ENCODE peak calls at places on chromosomes 6 and 20, in seven cellular contexts. One of them, this sample, is unnamed.

GRCh38 chr6:53593001-53593488 is 48.1 kb upstream of the GCLC start:
- DNase-seq in cardiac fibroblast: peak; percentile 26
- DNase-seq in upper lobe of right lung: no peak
- DNase-seq in coronary artery: no peak
- DNase-seq in PC-9: no peak
- DNase-seq in fibroblast of pulmonary artery: peak; percentile 43
- DNase-seq in heart left ventricle: no peak
- DNase-seq in this sample: peak; percentile 69

GRCh38 chr6:25248100-25248499 is 31.1 kb upstream of the CARMIL1 start:
- DNase-seq in cardiac fibroblast: no peak
- DNase-seq in upper lobe of right lung: no peak
- DNase-seq in coronary artery: no peak
- DNase-seq in PC-9: no peak
- DNase-seq in fibroblast of pulmonary artery: peak; percentile 42
- DNase-seq in heart left ventricle: no peak
- DNase-seq in this sample: peak; percentile 45

GRCh38 chr6:36742146-36742545 is 44.5 kb downstream of the RAB44 start:
- DNase-seq in cardiac fibroblast: no peak
- DNase-seq in upper lobe of right lung: no peak
- DNase-seq in coronary artery: no peak
- DNase-seq in PC-9: no peak
- DNase-seq in fibroblast of pulmonary artery: no peak
- DNase-seq in heart left ventricle: no peak
- DNase-seq in this sample: no peak

GRCh38 chr20:17650301-17650761 is 31.7 kb downstream of the RRBP1 start:
- DNase-seq in cardiac fibroblast: peak; percentile 16
- DNase-seq in upper lobe of right lung: peak; percentile 65
- DNase-seq in coronary artery: no peak
- DNase-seq in PC-9: no peak
- DNase-seq in fibroblast of pulmonary artery: no peak
- DNase-seq in heart left ventricle: no peak
- DNase-seq in this sample: no peak

GRCh38 chr6:118372413-118372812 is 175.7 kb upstream of the PLN start:
- DNase-seq in cardiac fibroblast: peak; percentile 42
- DNase-seq in upper lobe of right lung: no peak
- DNase-seq in coronary artery: no peak
- DNase-seq in PC-9: no peak
- DNase-seq in fibroblast of pulmonary artery: peak; percentile 16
- DNase-seq in heart left ventricle: peak; percentile 85
- DNase-seq in this sample: no peak

GRCh38 chr6:70369332-70369950 is 43.9 kb upstream of the FAM135A start:
- DNase-seq in cardiac fibroblast: peak; percentile 73
- DNase-seq in upper lobe of right lung: peak; percentile 74
- DNase-seq in coronary artery: peak; percentile 74
- DNase-seq in PC-9: peak; percentile 67
- DNase-seq in fibroblast of pulmonary artery: peak; percentile 76
- DNase-seq in heart left ventricle: peak; percentile 49
- DNase-seq in this sample: peak; percentile 17

GRCh38 chr6:84763397-84764331 is 734 bp downstream of the TBX18 start:
- DNase-seq in cardiac fibroblast: peak; percentile 95
- DNase-seq in upper lobe of right lung: no peak
- DNase-seq in coronary artery: peak; percentile 94
- DNase-seq in PC-9: no peak
- DNase-seq in fibroblast of pulmonary artery: peak; percentile 97
- DNase-seq in heart left ventricle: peak; percentile 69
- DNase-seq in this sample: peak; percentile 87

GRCh38 chr20:63659370-63659769 is 1.3 kb downstream of the RTEL1 start:
- DNase-seq in cardiac fibroblast: no peak
- DNase-seq in upper lobe of right lung: no peak
- DNase-seq in coronary artery: no peak
- DNase-seq in PC-9: no peak
- DNase-seq in fibroblast of pulmonary artery: no peak
- DNase-seq in heart left ventricle: no peak
- DNase-seq in this sample: no peak

GRCh38 chr6:127630800-127631199 is 53.8 kb downstream of the C6orf58 start:
- DNase-seq in cardiac fibroblast: no peak
- DNase-seq in upper lobe of right lung: no peak
- DNase-seq in coronary artery: no peak
- DNase-seq in PC-9: no peak
- DNase-seq in fibroblast of pulmonary artery: no peak
- DNase-seq in heart left ventricle: no peak
- DNase-seq in this sample: no peak

GRCh38 chr6:24658573-24659511 is 7.9 kb downstream of the TDP2 start:
- DNase-seq in cardiac fibroblast: peak; percentile 83
- DNase-seq in upper lobe of right lung: no peak
- DNase-seq in coronary artery: no peak
- DNase-seq in PC-9: peak; percentile 75
- DNase-seq in fibroblast of pulmonary artery: peak; percentile 79
- DNase-seq in heart left ventricle: no peak
- DNase-seq in this sample: peak; percentile 62

GRCh38 chr20:45959126-45959525 is 12.9 kb downstream of the ZNF335 start:
- DNase-seq in cardiac fibroblast: no peak
- DNase-seq in upper lobe of right lung: peak; percentile 63
- DNase-seq in coronary artery: no peak
- DNase-seq in PC-9: no peak
- DNase-seq in fibroblast of pulmonary artery: no peak
- DNase-seq in heart left ventricle: no peak
- DNase-seq in this sample: no peak

GRCh38 chr20:53068241-53068640 is 96.1 kb downstream of the TSHZ2 start:
- DNase-seq in cardiac fibroblast: no peak
- DNase-seq in upper lobe of right lung: no peak
- DNase-seq in coronary artery: no peak
- DNase-seq in PC-9: no peak
- DNase-seq in fibroblast of pulmonary artery: no peak
- DNase-seq in heart left ventricle: no peak
- DNase-seq in this sample: no peak

GRCh38 chr6:43377710-43378229 is 8.3 kb upstream of the ZNF318 start:
- DNase-seq in cardiac fibroblast: no peak
- DNase-seq in upper lobe of right lung: no peak
- DNase-seq in coronary artery: no peak
- DNase-seq in PC-9: no peak
- DNase-seq in fibroblast of pulmonary artery: no peak
- DNase-seq in heart left ventricle: no peak
- DNase-seq in this sample: no peak

GRCh38 chr6:69542494-69542893 is 254.3 kb downstream of the LMBRD1 start:
- DNase-seq in cardiac fibroblast: no peak
- DNase-seq in upper lobe of right lung: no peak
- DNase-seq in coronary artery: no peak
- DNase-seq in PC-9: no peak
- DNase-seq in fibroblast of pulmonary artery: no peak
- DNase-seq in heart left ventricle: no peak
- DNase-seq in this sample: no peak

GRCh38 chr6:38933426-38933825 is 115.2 kb upstream of the GLP1R start:
- DNase-seq in cardiac fibroblast: peak; percentile 12
- DNase-seq in upper lobe of right lung: no peak
- DNase-seq in coronary artery: no peak
- DNase-seq in PC-9: no peak
- DNase-seq in fibroblast of pulmonary artery: peak; percentile 7
- DNase-seq in heart left ventricle: no peak
- DNase-seq in this sample: no peak

GRCh38 chr20:25052255-25053206 is 5.4 kb downstream of the ACSS1 start:
- DNase-seq in cardiac fibroblast: peak; percentile 91
- DNase-seq in upper lobe of right lung: peak; percentile 58
- DNase-seq in coronary artery: peak; percentile 82
- DNase-seq in PC-9: no peak
- DNase-seq in fibroblast of pulmonary artery: peak; percentile 82
- DNase-seq in heart left ventricle: no peak
- DNase-seq in this sample: no peak

GRCh38 chr6:125201961-125202729 is 48.6 kb downstream of the TPD52L1 start:
- DNase-seq in cardiac fibroblast: peak; percentile 95
- DNase-seq in upper lobe of right lung: peak; percentile 81
- DNase-seq in coronary artery: no peak
- DNase-seq in PC-9: peak; percentile 86
- DNase-seq in fibroblast of pulmonary artery: peak; percentile 97
- DNase-seq in heart left ventricle: peak; percentile 50
- DNase-seq in this sample: peak; percentile 55

GRCh38 chr6:13574149-13574570 is 241 bp upstream of the SIRT5 start:
- DNase-seq in cardiac fibroblast: peak; percentile 96
- DNase-seq in upper lobe of right lung: peak; percentile 97
- DNase-seq in coronary artery: peak; percentile 93
- DNase-seq in PC-9: peak; percentile 96
- DNase-seq in fibroblast of pulmonary artery: peak; percentile 93
- DNase-seq in heart left ventricle: peak; percentile 95
- DNase-seq in this sample: peak; percentile 41

GRCh38 chr6:13574571-13575376 is at the start of gene SIRT5:
- DNase-seq in cardiac fibroblast: peak; percentile 84
- DNase-seq in upper lobe of right lung: peak; percentile 90
- DNase-seq in coronary artery: peak; percentile 90
- DNase-seq in PC-9: peak; percentile 92
- DNase-seq in fibroblast of pulmonary artery: peak; percentile 78
- DNase-seq in heart left ventricle: peak; percentile 89
- DNase-seq in this sample: peak; percentile 38

GRCh38 chr6:13572240-13572639 is 2.2 kb upstream of the SIRT5 start:
- DNase-seq in cardiac fibroblast: no peak
- DNase-seq in upper lobe of right lung: no peak
- DNase-seq in coronary artery: no peak
- DNase-seq in PC-9: no peak
- DNase-seq in fibroblast of pulmonary artery: no peak
- DNase-seq in heart left ventricle: no peak
- DNase-seq in this sample: no peak

GRCh38 chr6:13573669-13574110 is 711 bp upstream of the SIRT5 start:
- DNase-seq in cardiac fibroblast: peak; percentile 35
- DNase-seq in upper lobe of right lung: peak; percentile 70
- DNase-seq in coronary artery: no peak
- DNase-seq in PC-9: peak; percentile 19
- DNase-seq in fibroblast of pulmonary artery: peak; percentile 33
- DNase-seq in heart left ventricle: peak; percentile 53
- DNase-seq in this sample: no peak

GRCh38 chr6:13573255-13573654 is 1.1 kb upstream of the SIRT5 start:
- DNase-seq in cardiac fibroblast: no peak
- DNase-seq in upper lobe of right lung: no peak
- DNase-seq in coronary artery: no peak
- DNase-seq in PC-9: no peak
- DNase-seq in fibroblast of pulmonary artery: no peak
- DNase-seq in heart left ventricle: no peak
- DNase-seq in this sample: no peak
- H3K4me3 ChIP-seq in cardiac fibroblast: peak overlapping the region; percentile 77
- H3K4me3 ChIP-seq in upper lobe of right lung: peak overlapping the region; percentile 82
- H3K4me3 ChIP-seq in coronary artery: peak overlapping the region; percentile 79
- H3K4me3 ChIP-seq in PC-9: peak overlapping the region; percentile 92
- H3K4me3 ChIP-seq in fibroblast of pulmonary artery: peak overlapping the region; percentile 81
- H3K4me3 ChIP-seq in heart left ventricle: peak overlapping the region; percentile 88
- H3K4me3 ChIP-seq in this sample: peak overlapping the region; percentile 84

GRCh38 chr20:33516882-33517281 is 27.0 kb downstream of the CBFA2T2 start:
- DNase-seq in cardiac fibroblast: peak; percentile 28
- DNase-seq in upper lobe of right lung: no peak
- DNase-seq in coronary artery: no peak
- DNase-seq in PC-9: no peak
- DNase-seq in fibroblast of pulmonary artery: peak; percentile 17
- DNase-seq in heart left ventricle: no peak
- DNase-seq in this sample: no peak

GRCh38 chr20:33521461-33521860 is 31.6 kb downstream of the CBFA2T2 start:
- DNase-seq in cardiac fibroblast: no peak
- DNase-seq in upper lobe of right lung: no peak
- DNase-seq in coronary artery: no peak
- DNase-seq in PC-9: no peak
- DNase-seq in fibroblast of pulmonary artery: no peak
- DNase-seq in heart left ventricle: no peak
- DNase-seq in this sample: no peak

GRCh38 chr20:33518071-33518470 is 28.2 kb downstream of the CBFA2T2 start:
- DNase-seq in cardiac fibroblast: peak; percentile 66
- DNase-seq in upper lobe of right lung: peak; percentile 16
- DNase-seq in coronary artery: no peak
- DNase-seq in PC-9: peak; percentile 48
- DNase-seq in fibroblast of pulmonary artery: peak; percentile 68
- DNase-seq in heart left ventricle: no peak
- DNase-seq in this sample: peak; percentile 25

DNA sequence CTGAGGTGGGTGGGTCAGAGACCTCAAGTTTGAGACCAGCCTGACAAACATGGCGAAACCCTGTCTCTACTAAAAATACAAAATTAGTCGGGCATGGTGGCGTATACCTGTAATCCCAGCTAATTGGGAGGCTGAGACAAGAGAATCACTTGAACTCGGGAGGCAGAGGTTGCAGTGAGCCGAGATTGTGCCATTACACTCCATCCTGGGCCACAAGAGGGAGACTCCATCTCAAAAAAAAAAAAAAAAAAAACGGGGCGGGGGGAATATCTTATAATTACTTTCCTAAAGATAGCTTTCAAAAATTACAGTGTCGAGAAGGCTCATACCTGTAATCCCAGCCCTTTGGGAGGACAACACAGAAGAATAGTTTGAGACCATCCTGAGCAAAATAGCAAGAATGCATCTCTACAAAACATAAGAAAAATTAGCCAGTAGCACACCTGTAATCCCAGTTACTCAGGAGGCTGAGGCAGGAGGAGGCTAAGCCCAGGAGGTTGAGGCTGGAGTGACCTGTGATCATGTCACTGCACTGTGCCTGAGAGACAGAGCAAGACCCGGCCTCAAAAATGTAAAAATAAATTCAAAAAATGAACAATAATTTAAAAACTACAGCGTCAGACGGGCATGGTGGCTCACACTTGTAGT is 25.8 kb downstream of the CBFA2T2 start:
- DNase-seq in cardiac fibroblast: no peak
- DNase-seq in upper lobe of right lung: no peak
- DNase-seq in coronary artery: no peak
- DNase-seq in PC-9: no peak
- DNase-seq in fibroblast of pulmonary artery: peak; percentile 6
- DNase-seq in heart left ventricle: no peak
- DNase-seq in this sample: no peak
- TF ChIP-seq CTCF in cardiac fibroblast: peak; percentile 31
- TF ChIP-seq CTCF in upper lobe of right lung: peak; percentile 23
- TF ChIP-seq CTCF in coronary artery: no peak
- TF ChIP-seq CTCF in PC-9: peak; percentile 51
- TF ChIP-seq CTCF in fibroblast of pulmonary artery: peak; percentile 16
- TF ChIP-seq CTCF in heart left ventricle: peak; percentile 7
- TF ChIP-seq CTCF in this sample: peak; percentile 32

GRCh38 chr6:166412156-166412910 is 29.6 kb upstream of the MPC1 start:
- DNase-seq in cardiac fibroblast: no peak
- DNase-seq in upper lobe of right lung: no peak
- DNase-seq in coronary artery: no peak
- DNase-seq in PC-9: no peak
- DNase-seq in fibroblast of pulmonary artery: no peak
- DNase-seq in heart left ventricle: no peak
- DNase-seq in this sample: no peak
- H3K4me3 ChIP-seq in cardiac fibroblast: no peak overlapping the region
- H3K4me3 ChIP-seq in upper lobe of right lung: no peak overlapping the region
- H3K4me3 ChIP-seq in coronary artery: no peak overlapping the region
- H3K4me3 ChIP-seq in PC-9: no peak overlapping the region
- H3K4me3 ChIP-seq in fibroblast of pulmonary artery: no peak overlapping the region
- H3K4me3 ChIP-seq in heart left ventricle: no peak overlapping the region
- H3K4me3 ChIP-seq in this sample: no peak overlapping the region

GRCh38 chr6:153032255-153032882 is 29.9 kb upstream of the MTRF1L start:
- DNase-seq in cardiac fibroblast: peak; percentile 85
- DNase-seq in upper lobe of right lung: no peak
- DNase-seq in coronary artery: no peak
- DNase-seq in PC-9: no peak
- DNase-seq in fibroblast of pulmonary artery: peak; percentile 87
- DNase-seq in heart left ventricle: no peak
- DNase-seq in this sample: peak; percentile 51
- TF ChIP-seq CTCF in cardiac fibroblast: peak; percentile 27
- TF ChIP-seq CTCF in upper lobe of right lung: peak; percentile 48
- TF ChIP-seq CTCF in coronary artery: no peak
- TF ChIP-seq CTCF in PC-9: peak; percentile 78
- TF ChIP-seq CTCF in fibroblast of pulmonary artery: peak; percentile 46
- TF ChIP-seq CTCF in heart left ventricle: peak; percentile 55
- TF ChIP-seq CTCF in this sample: peak; percentile 24

GRCh38 chr6:89409461-89410035 is 2.5 kb downstream of the RRAGD start:
- DNase-seq in cardiac fibroblast: no peak
- DNase-seq in upper lobe of right lung: no peak
- DNase-seq in coronary artery: no peak
- DNase-seq in PC-9: no peak
- DNase-seq in fibroblast of pulmonary artery: no peak
- DNase-seq in heart left ventricle: no peak
- DNase-seq in this sample: no peak
- H3K4me3 ChIP-seq in cardiac fibroblast: no peak overlapping the region
- H3K4me3 ChIP-seq in upper lobe of right lung: no peak overlapping the region
- H3K4me3 ChIP-seq in coronary artery: no peak overlapping the region
- H3K4me3 ChIP-seq in PC-9: no peak overlapping the region
- H3K4me3 ChIP-seq in fibroblast of pulmonary artery: no peak overlapping the region
- H3K4me3 ChIP-seq in heart left ventricle: peak overlapping the region; percentile 96
- H3K4me3 ChIP-seq in this sample: no peak overlapping the region